ENCODE peak calls at places on chromosomes 11 and 22, in four cellular contexts. One of them, this sample, is unnamed.

GRCh38 chr11:6397636-6398035 is 7.4 kb downstream of the SMPD1 start:
- DNase-seq in uterus: no peak
- DNase-seq in heart right ventricle: no peak
- DNase-seq in pancreas: no peak
- DNase-seq in this sample: no peak

GRCh38 chr11:68255526-68255925 is 16.2 kb downstream of the C11orf24 start:
- DNase-seq in heart right ventricle: no peak
- DNase-seq in uterus: no peak
- DNase-seq in pancreas: no peak
- DNase-seq in this sample: no peak

GRCh38 chr22:17549183-17549582 is 14.1 kb upstream of the SLC25A18 start:
- DNase-seq in uterus: no peak
- DNase-seq in heart right ventricle: no peak
- DNase-seq in pancreas: no peak
- DNase-seq in this sample: no peak

GRCh38 chr11:35404397-35404775 is 15.0 kb downstream of the SLC1A2 start:
- DNase-seq in heart right ventricle: no peak
- DNase-seq in pancreas: peak
- DNase-seq in uterus: no peak
- DNase-seq in this sample: no peak

GRCh38 chr11:27468209-27468608 is 4.4 kb downstream of the LGR4 start:
- DNase-seq in uterus: no peak
- DNase-seq in heart right ventricle: no peak
- DNase-seq in pancreas: no peak
- DNase-seq in this sample: no peak

GRCh38 chr22:37918149-37918548 is 12.1 kb downstream of the MICALL1 start:
- DNase-seq in pancreas: no peak
- DNase-seq in uterus: no peak
- DNase-seq in heart right ventricle: no peak
- DNase-seq in this sample: no peak

GRCh38 chr11:77081381-77081851 is 14.6 kb downstream of the CAPN5 start:
- DNase-seq in uterus: peak
- DNase-seq in heart right ventricle: peak
- DNase-seq in pancreas: no peak
- DNase-seq in this sample: peak

GRCh38 chr11:2096919-2097301 is 42.3 kb downstream of the IGF2 start:
- DNase-seq in pancreas: peak
- DNase-seq in uterus: no peak
- DNase-seq in heart right ventricle: no peak
- DNase-seq in this sample: no peak

GRCh38 chr22:44287121-44287693 is 25.5 kb downstream of the SHISAL1 start:
- DNase-seq in uterus: no peak
- DNase-seq in heart right ventricle: no peak
- DNase-seq in pancreas: no peak
- DNase-seq in this sample: no peak

GRCh38 chr11:45983471-45983845 is 61.0 kb downstream of the LARGE2 start:
- DNase-seq in pancreas: no peak
- DNase-seq in heart right ventricle: no peak
- DNase-seq in uterus: no peak
- DNase-seq in this sample: no peak

GRCh38 chr22:41732096-41732772 is 32.9 kb downstream of the MEI1 start:
- DNase-seq in heart right ventricle: no peak
- DNase-seq in uterus: no peak
- DNase-seq in pancreas: no peak
- DNase-seq in this sample: no peak

GRCh38 chr22:24727218-24727851 is 47.2 kb downstream of the PIWIL3 start:
- DNase-seq in uterus: peak
- DNase-seq in heart right ventricle: peak
- DNase-seq in pancreas: no peak
- DNase-seq in this sample: no peak

GRCh38 chr11:68524213-68524612 is 63.7 kb downstream of the PPP6R3 start:
- DNase-seq in uterus: no peak
- DNase-seq in pancreas: no peak
- DNase-seq in heart right ventricle: no peak
- DNase-seq in this sample: no peak

GRCh38 chr11:57735655-57736298 is 5.5 kb upstream of the SELENOH start:
- DNase-seq in pancreas: no peak
- DNase-seq in uterus: no peak
- DNase-seq in heart right ventricle: no peak
- DNase-seq in this sample: no peak

GRCh38 chr22:37981282-37982011 is 2.9 kb downstream of the SOX10 start:
- DNase-seq in pancreas: no peak
- DNase-seq in uterus: no peak
- DNase-seq in heart right ventricle: no peak
- DNase-seq in this sample: no peak

GRCh38 chr11:58898106-58898505 is 41.2 kb upstream of the GLYATL1 start:
- DNase-seq in pancreas: no peak
- DNase-seq in heart right ventricle: no peak
- DNase-seq in uterus: no peak
- DNase-seq in this sample: no peak

GRCh38 chr11:105673089-105673488 is 63.2 kb downstream of the GRIA4 start:
- DNase-seq in uterus: no peak
- DNase-seq in pancreas: no peak
- DNase-seq in heart right ventricle: peak
- DNase-seq in this sample: no peak

GRCh38 chr11:42764936-42765335 is 546.9 kb upstream of the API5 start:
- DNase-seq in uterus: no peak
- DNase-seq in heart right ventricle: no peak
- DNase-seq in pancreas: no peak
- DNase-seq in this sample: no peak
- H3K27ac ChIP-seq in uterus: no peak
- H3K27ac ChIP-seq in heart right ventricle: no peak
- H3K27ac ChIP-seq in pancreas: no peak
- H3K27ac ChIP-seq in this sample: no peak

DNA sequence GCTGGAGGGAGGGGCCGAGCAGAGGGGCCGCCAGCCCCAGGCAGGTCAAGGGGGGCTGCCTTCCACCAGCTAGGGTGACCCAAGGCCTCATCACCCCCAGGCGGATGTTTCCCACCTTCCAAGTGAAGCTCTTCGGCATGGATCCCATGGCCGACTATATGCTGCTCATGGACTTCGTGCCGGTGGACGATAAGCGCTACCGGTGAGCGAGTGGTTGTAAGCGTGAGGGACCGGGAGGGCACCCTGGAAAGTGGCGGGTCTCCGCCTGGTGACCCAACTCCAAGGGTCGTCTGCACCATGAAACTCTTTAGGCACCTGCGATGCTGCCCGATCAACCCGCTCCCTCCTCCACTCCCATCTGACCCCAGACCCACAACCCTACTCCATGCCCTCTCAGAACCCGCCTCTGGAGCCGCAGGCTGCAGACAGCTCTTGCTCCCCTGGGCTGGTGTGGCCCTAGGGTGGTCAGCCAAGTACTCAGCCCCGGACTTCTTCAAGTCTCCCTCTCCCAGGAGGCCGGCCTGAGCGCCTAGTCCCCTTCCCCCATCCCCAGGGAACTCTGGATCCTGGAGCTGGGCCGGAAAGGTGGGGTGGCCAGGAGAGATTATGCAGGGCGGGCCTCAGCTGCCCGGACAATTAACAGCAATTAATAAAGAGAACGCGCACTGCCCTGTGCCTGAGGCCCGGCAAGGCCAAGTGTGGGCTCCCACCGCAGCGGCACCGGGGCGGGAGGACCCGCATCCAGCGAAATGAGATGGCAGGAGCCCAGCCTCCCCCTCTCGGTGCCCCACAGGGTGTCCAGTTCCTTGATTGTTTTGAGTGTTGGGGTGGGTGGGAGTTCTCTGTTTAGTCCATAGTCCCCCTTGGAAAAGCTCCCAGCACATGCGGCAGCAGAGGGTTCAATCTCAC is 2.8 kb downstream of the TBX1 start:
- DNase-seq in uterus: no peak
- DNase-seq in heart right ventricle: no peak
- DNase-seq in pancreas: peak
- DNase-seq in this sample: no peak
- H3K27ac ChIP-seq in uterus: no peak
- H3K27ac ChIP-seq in heart right ventricle: no peak
- H3K27ac ChIP-seq in pancreas: no peak
- H3K27ac ChIP-seq in this sample: no peak

GRCh38 chr11:557328-558132 is 3.0 kb downstream of the LMNTD2 start:
- DNase-seq in heart right ventricle: no peak
- DNase-seq in uterus: no peak
- DNase-seq in pancreas: peak
- DNase-seq in this sample: no peak

GRCh38 chr11:558503-558902 is 2.0 kb downstream of the LMNTD2 start:
- DNase-seq in heart right ventricle: no peak
- DNase-seq in uterus: no peak
- DNase-seq in pancreas: peak
- DNase-seq in this sample: no peak

GRCh38 chr11:559712-560304 is 730 bp downstream of the LMNTD2 start:
- DNase-seq in uterus: no peak
- DNase-seq in pancreas: peak
- DNase-seq in heart right ventricle: no peak
- DNase-seq in this sample: no peak

GRCh38 chr11:560305-561147 is at the start of the genes LMNTD2 and RASSF7:
- DNase-seq in heart right ventricle: peak
- DNase-seq in uterus: peak
- DNase-seq in pancreas: peak
- DNase-seq in this sample: peak

GRCh38 chr11:559020-559620 is 1.4 kb downstream of the LMNTD2 start:
- DNase-seq in heart right ventricle: no peak
- DNase-seq in pancreas: peak
- DNase-seq in uterus: no peak
- DNase-seq in this sample: no peak
- H3K27ac ChIP-seq in heart right ventricle: no peak
- H3K27ac ChIP-seq in pancreas: peak
- H3K27ac ChIP-seq in uterus: no peak
- H3K27ac ChIP-seq in this sample: no peak

DNA sequence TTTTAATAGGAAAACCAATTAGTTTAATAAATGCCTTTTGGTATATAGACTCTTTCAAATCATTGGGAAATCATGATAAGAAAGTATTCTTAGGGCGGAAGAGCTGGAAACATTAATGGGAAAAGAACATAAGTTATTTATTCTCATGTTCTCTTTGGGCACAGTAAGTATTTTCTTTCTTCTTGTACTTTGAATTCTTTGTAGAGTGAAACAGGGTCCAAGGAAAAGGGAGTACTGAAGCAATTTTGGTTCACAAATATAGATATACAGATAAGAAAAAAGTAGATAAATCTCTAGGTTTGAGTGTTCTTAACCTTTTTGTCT is 123.2 kb downstream of the MICAL2 start:
- DNase-seq in pancreas: no peak
- DNase-seq in heart right ventricle: no peak
- DNase-seq in uterus: no peak
- DNase-seq in this sample: no peak
- H3K27ac ChIP-seq in pancreas: no peak
- H3K27ac ChIP-seq in heart right ventricle: peak
- H3K27ac ChIP-seq in uterus: peak
- H3K27ac ChIP-seq in this sample: peak

DNA sequence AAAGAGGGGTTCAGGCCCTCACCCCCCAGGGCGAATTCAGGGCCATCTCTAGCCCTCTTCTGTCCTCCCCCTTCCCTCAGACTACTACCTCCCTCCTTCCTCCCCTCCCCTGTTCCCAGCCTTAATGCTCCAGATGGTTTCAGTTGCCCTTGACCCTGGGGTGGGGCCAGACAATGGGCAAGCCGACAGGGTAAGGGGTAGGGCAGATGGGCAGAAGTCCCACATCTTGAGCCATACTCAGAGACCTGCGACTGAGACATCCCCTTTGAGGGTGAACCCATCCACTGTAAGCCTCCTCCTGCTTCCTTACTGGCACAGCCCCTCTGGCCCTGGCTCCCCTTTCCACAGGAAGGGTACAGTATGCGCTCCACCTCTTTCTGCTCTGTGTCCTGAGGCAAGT is 1.9 kb downstream of the RHBDD3 start:
- DNase-seq in pancreas: no peak
- DNase-seq in uterus: no peak
- DNase-seq in heart right ventricle: no peak
- DNase-seq in this sample: no peak
- H3K27ac ChIP-seq in pancreas: no peak
- H3K27ac ChIP-seq in uterus: peak
- H3K27ac ChIP-seq in heart right ventricle: peak
- H3K27ac ChIP-seq in this sample: no peak

This sample was measured in thoracic aorta.